ENCODE peak calls at places on chromosomes 12 and 14, in ten cellular contexts. One of them, this sample, is unnamed.

GRCh38 chr12:3980504-3981272 is 107.5 kb upstream of the PARP11 start:
- DNase-seq in activated CD4-positive, alpha-beta memory T cell treated with anti-CD3 and anti-CD28 coated beads, Interleukin-2, amount 10 ng/mL, durations not matched to agents 7 days and 5 days: no peak
- DNase-seq in NCI-H774: no peak
- DNase-seq in hypothalamus: no peak
- DNase-seq in body of pancreas: no peak
- DNase-seq in mesothelial cell of epicardium: no peak
- DNase-seq in stromal cell of bone marrow: no peak
- DNase-seq in dorsolateral prefrontal cortex: no peak
- DNase-seq in neural crest cell: no peak
- DNase-seq in mammary epithelial cell: no peak
- DNase-seq in this sample: no peak

GRCh38 chr14:56608682-56609081 is 29.1 kb downstream of the TMEM260 start:
- DNase-seq in activated CD4-positive, alpha-beta memory T cell treated with anti-CD3 and anti-CD28 coated beads, Interleukin-2, amount 10 ng/mL, durations not matched to agents 7 days and 5 days: no peak
- DNase-seq in NCI-H774: no peak
- DNase-seq in hypothalamus: no peak
- DNase-seq in body of pancreas: no peak
- DNase-seq in mesothelial cell of epicardium: no peak
- DNase-seq in stromal cell of bone marrow: no peak
- DNase-seq in dorsolateral prefrontal cortex: no peak
- DNase-seq in neural crest cell: no peak
- DNase-seq in mammary epithelial cell: peak
- DNase-seq in this sample: peak

GRCh38 chr12:119225454-119225853 is 46.7 kb downstream of the HSPB8 start:
- DNase-seq in activated CD4-positive, alpha-beta memory T cell treated with anti-CD3 and anti-CD28 coated beads, Interleukin-2, amount 10 ng/mL, durations not matched to agents 7 days and 5 days: no peak
- DNase-seq in NCI-H774: no peak
- DNase-seq in hypothalamus: no peak
- DNase-seq in body of pancreas: no peak
- DNase-seq in mesothelial cell of epicardium: no peak
- DNase-seq in stromal cell of bone marrow: no peak
- DNase-seq in dorsolateral prefrontal cortex: no peak
- DNase-seq in neural crest cell: no peak
- DNase-seq in mammary epithelial cell: no peak
- DNase-seq in this sample: no peak

GRCh38 chr12:66176525-66176924 is 6.7 kb upstream of the TMBIM4 start:
- DNase-seq in activated CD4-positive, alpha-beta memory T cell treated with anti-CD3 and anti-CD28 coated beads, Interleukin-2, amount 10 ng/mL, durations not matched to agents 7 days and 5 days: no peak
- DNase-seq in NCI-H774: no peak
- DNase-seq in hypothalamus: no peak
- DNase-seq in body of pancreas: no peak
- DNase-seq in mesothelial cell of epicardium: no peak
- DNase-seq in stromal cell of bone marrow: no peak
- DNase-seq in dorsolateral prefrontal cortex: no peak
- DNase-seq in neural crest cell: no peak
- DNase-seq in mammary epithelial cell: no peak
- DNase-seq in this sample: no peak

GRCh38 chr12:96907681-96908163 is 665 bp downstream of the NEDD1 start:
- DNase-seq in activated CD4-positive, alpha-beta memory T cell treated with anti-CD3 and anti-CD28 coated beads, Interleukin-2, amount 10 ng/mL, durations not matched to agents 7 days and 5 days: peak
- DNase-seq in NCI-H774: no peak
- DNase-seq in hypothalamus: no peak
- DNase-seq in body of pancreas: peak
- DNase-seq in mesothelial cell of epicardium: no peak
- DNase-seq in stromal cell of bone marrow: no peak
- DNase-seq in dorsolateral prefrontal cortex: peak
- DNase-seq in neural crest cell: peak
- DNase-seq in mammary epithelial cell: peak
- DNase-seq in this sample: no peak

GRCh38 chr14:90886297-90886830 is 70.1 kb upstream of the TTC7B start:
- DNase-seq in activated CD4-positive, alpha-beta memory T cell treated with anti-CD3 and anti-CD28 coated beads, Interleukin-2, amount 10 ng/mL, durations not matched to agents 7 days and 5 days: no peak
- DNase-seq in NCI-H774: no peak
- DNase-seq in hypothalamus: no peak
- DNase-seq in body of pancreas: no peak
- DNase-seq in mesothelial cell of epicardium: no peak
- DNase-seq in stromal cell of bone marrow: no peak
- DNase-seq in dorsolateral prefrontal cortex: no peak
- DNase-seq in neural crest cell: no peak
- DNase-seq in mammary epithelial cell: no peak
- DNase-seq in this sample: no peak

GRCh38 chr12:17062296-17063061 is 456.5 kb upstream of the LMO3 start:
- DNase-seq in activated CD4-positive, alpha-beta memory T cell treated with anti-CD3 and anti-CD28 coated beads, Interleukin-2, amount 10 ng/mL, durations not matched to agents 7 days and 5 days: no peak
- DNase-seq in NCI-H774: peak
- DNase-seq in hypothalamus: no peak
- DNase-seq in body of pancreas: no peak
- DNase-seq in mesothelial cell of epicardium: no peak
- DNase-seq in stromal cell of bone marrow: no peak
- DNase-seq in dorsolateral prefrontal cortex: no peak
- DNase-seq in neural crest cell: no peak
- DNase-seq in mammary epithelial cell: peak
- DNase-seq in this sample: no peak

GRCh38 chr14:86333506-86333905 is 803.6 kb downstream of the FLRT2 start:
- DNase-seq in activated CD4-positive, alpha-beta memory T cell treated with anti-CD3 and anti-CD28 coated beads, Interleukin-2, amount 10 ng/mL, durations not matched to agents 7 days and 5 days: no peak
- DNase-seq in NCI-H774: no peak
- DNase-seq in hypothalamus: no peak
- DNase-seq in body of pancreas: no peak
- DNase-seq in mesothelial cell of epicardium: no peak
- DNase-seq in stromal cell of bone marrow: peak
- DNase-seq in dorsolateral prefrontal cortex: no peak
- DNase-seq in neural crest cell: no peak
- DNase-seq in mammary epithelial cell: no peak
- DNase-seq in this sample: no peak

GRCh38 chr12:6072302-6072752 is 52.1 kb downstream of the VWF start:
- DNase-seq in activated CD4-positive, alpha-beta memory T cell treated with anti-CD3 and anti-CD28 coated beads, Interleukin-2, amount 10 ng/mL, durations not matched to agents 7 days and 5 days: no peak
- DNase-seq in NCI-H774: no peak
- DNase-seq in hypothalamus: no peak
- DNase-seq in body of pancreas: no peak
- DNase-seq in mesothelial cell of epicardium: no peak
- DNase-seq in stromal cell of bone marrow: no peak
- DNase-seq in dorsolateral prefrontal cortex: no peak
- DNase-seq in neural crest cell: no peak
- DNase-seq in mammary epithelial cell: peak
- DNase-seq in this sample: no peak

GRCh38 chr12:7747196-7747595 is at the start of gene CLEC4C:
- DNase-seq in activated CD4-positive, alpha-beta memory T cell treated with anti-CD3 and anti-CD28 coated beads, Interleukin-2, amount 10 ng/mL, durations not matched to agents 7 days and 5 days: no peak
- DNase-seq in NCI-H774: no peak
- DNase-seq in hypothalamus: no peak
- DNase-seq in body of pancreas: no peak
- DNase-seq in mesothelial cell of epicardium: no peak
- DNase-seq in stromal cell of bone marrow: no peak
- DNase-seq in dorsolateral prefrontal cortex: no peak
- DNase-seq in neural crest cell: no peak
- DNase-seq in mammary epithelial cell: no peak
- DNase-seq in this sample: no peak

GRCh38 chr14:100677925-100678765 is 48.5 kb upstream of the DLK1 start:
- DNase-seq in activated CD4-positive, alpha-beta memory T cell treated with anti-CD3 and anti-CD28 coated beads, Interleukin-2, amount 10 ng/mL, durations not matched to agents 7 days and 5 days: no peak
- DNase-seq in NCI-H774: no peak
- DNase-seq in hypothalamus: no peak
- DNase-seq in body of pancreas: no peak
- DNase-seq in mesothelial cell of epicardium: peak
- DNase-seq in stromal cell of bone marrow: no peak
- DNase-seq in dorsolateral prefrontal cortex: peak
- DNase-seq in neural crest cell: no peak
- DNase-seq in mammary epithelial cell: no peak
- DNase-seq in this sample: no peak

GRCh38 chr14:90405755-90406154 is 8.9 kb downstream of the CALM1 start:
- DNase-seq in activated CD4-positive, alpha-beta memory T cell treated with anti-CD3 and anti-CD28 coated beads, Interleukin-2, amount 10 ng/mL, durations not matched to agents 7 days and 5 days: no peak
- DNase-seq in NCI-H774: no peak
- DNase-seq in hypothalamus: no peak
- DNase-seq in body of pancreas: no peak
- DNase-seq in mesothelial cell of epicardium: no peak
- DNase-seq in stromal cell of bone marrow: no peak
- DNase-seq in dorsolateral prefrontal cortex: no peak
- DNase-seq in neural crest cell: no peak
- DNase-seq in mammary epithelial cell: no peak
- DNase-seq in this sample: no peak

GRCh38 chr14:102590667-102591099 is 1.8 kb upstream of the RCOR1 start:
- DNase-seq in activated CD4-positive, alpha-beta memory T cell treated with anti-CD3 and anti-CD28 coated beads, Interleukin-2, amount 10 ng/mL, durations not matched to agents 7 days and 5 days: no peak
- DNase-seq in NCI-H774: no peak
- DNase-seq in hypothalamus: no peak
- DNase-seq in body of pancreas: peak
- DNase-seq in mesothelial cell of epicardium: peak
- DNase-seq in stromal cell of bone marrow: no peak
- DNase-seq in dorsolateral prefrontal cortex: no peak
- DNase-seq in neural crest cell: peak
- DNase-seq in mammary epithelial cell: peak
- DNase-seq in this sample: peak

GRCh38 chr12:54750-55535 is 11.6 kb upstream of the IQSEC3 start:
- DNase-seq in activated CD4-positive, alpha-beta memory T cell treated with anti-CD3 and anti-CD28 coated beads, Interleukin-2, amount 10 ng/mL, durations not matched to agents 7 days and 5 days: no peak
- DNase-seq in NCI-H774: no peak
- DNase-seq in hypothalamus: no peak
- DNase-seq in body of pancreas: no peak
- DNase-seq in mesothelial cell of epicardium: no peak
- DNase-seq in stromal cell of bone marrow: no peak
- DNase-seq in dorsolateral prefrontal cortex: no peak
- DNase-seq in neural crest cell: no peak
- DNase-seq in mammary epithelial cell: no peak
- DNase-seq in this sample: no peak

GRCh38 chr12:74412607-74413230 is 124.9 kb upstream of the ATXN7L3B start:
- DNase-seq in activated CD4-positive, alpha-beta memory T cell treated with anti-CD3 and anti-CD28 coated beads, Interleukin-2, amount 10 ng/mL, durations not matched to agents 7 days and 5 days: no peak
- DNase-seq in NCI-H774: peak
- DNase-seq in hypothalamus: no peak
- DNase-seq in body of pancreas: no peak
- DNase-seq in mesothelial cell of epicardium: no peak
- DNase-seq in stromal cell of bone marrow: no peak
- DNase-seq in dorsolateral prefrontal cortex: no peak
- DNase-seq in neural crest cell: no peak
- DNase-seq in mammary epithelial cell: no peak
- DNase-seq in this sample: no peak

GRCh38 chr14:56092761-56093160 is 25.4 kb upstream of the PELI2 start:
- DNase-seq in activated CD4-positive, alpha-beta memory T cell treated with anti-CD3 and anti-CD28 coated beads, Interleukin-2, amount 10 ng/mL, durations not matched to agents 7 days and 5 days: no peak
- DNase-seq in NCI-H774: no peak
- DNase-seq in hypothalamus: no peak
- DNase-seq in body of pancreas: no peak
- DNase-seq in mesothelial cell of epicardium: no peak
- DNase-seq in stromal cell of bone marrow: no peak
- DNase-seq in dorsolateral prefrontal cortex: no peak
- DNase-seq in neural crest cell: no peak
- DNase-seq in mammary epithelial cell: no peak
- DNase-seq in this sample: no peak

GRCh38 chr12:54017845-54018607 is 9.2 kb downstream of the HOXC8 start:
- DNase-seq in activated CD4-positive, alpha-beta memory T cell treated with anti-CD3 and anti-CD28 coated beads, Interleukin-2, amount 10 ng/mL, durations not matched to agents 7 days and 5 days: peak
- DNase-seq in NCI-H774: peak
- DNase-seq in hypothalamus: no peak
- DNase-seq in body of pancreas: peak
- DNase-seq in mesothelial cell of epicardium: peak
- DNase-seq in stromal cell of bone marrow: peak
- DNase-seq in dorsolateral prefrontal cortex: peak
- DNase-seq in neural crest cell: peak
- DNase-seq in mammary epithelial cell: peak
- DNase-seq in this sample: peak

GRCh38 chr12:63816031-63816430 is 28.5 kb upstream of the SRGAP1 start:
- DNase-seq in activated CD4-positive, alpha-beta memory T cell treated with anti-CD3 and anti-CD28 coated beads, Interleukin-2, amount 10 ng/mL, durations not matched to agents 7 days and 5 days: no peak
- DNase-seq in NCI-H774: no peak
- DNase-seq in hypothalamus: no peak
- DNase-seq in body of pancreas: no peak
- DNase-seq in mesothelial cell of epicardium: no peak
- DNase-seq in stromal cell of bone marrow: no peak
- DNase-seq in dorsolateral prefrontal cortex: no peak
- DNase-seq in neural crest cell: no peak
- DNase-seq in mammary epithelial cell: no peak
- DNase-seq in this sample: no peak

GRCh38 chr14:52538648-52539047 is 13.7 kb downstream of the TXNDC16 start:
- DNase-seq in activated CD4-positive, alpha-beta memory T cell treated with anti-CD3 and anti-CD28 coated beads, Interleukin-2, amount 10 ng/mL, durations not matched to agents 7 days and 5 days: no peak
- DNase-seq in NCI-H774: no peak
- DNase-seq in hypothalamus: no peak
- DNase-seq in body of pancreas: no peak
- DNase-seq in mesothelial cell of epicardium: no peak
- DNase-seq in stromal cell of bone marrow: no peak
- DNase-seq in dorsolateral prefrontal cortex: no peak
- DNase-seq in neural crest cell: no peak
- DNase-seq in mammary epithelial cell: no peak
- DNase-seq in this sample: no peak

GRCh38 chr12:132218519-132218860 is 74.2 kb downstream of the NOC4L start:
- DNase-seq in activated CD4-positive, alpha-beta memory T cell treated with anti-CD3 and anti-CD28 coated beads, Interleukin-2, amount 10 ng/mL, durations not matched to agents 7 days and 5 days: no peak
- DNase-seq in NCI-H774: no peak
- DNase-seq in hypothalamus: no peak
- DNase-seq in body of pancreas: no peak
- DNase-seq in mesothelial cell of epicardium: no peak
- DNase-seq in stromal cell of bone marrow: no peak
- DNase-seq in dorsolateral prefrontal cortex: no peak
- DNase-seq in neural crest cell: no peak
- DNase-seq in mammary epithelial cell: no peak
- DNase-seq in this sample: no peak

GRCh38 chr12:96164951-96165858 is 29.0 kb upstream of the ELK3 start:
- DNase-seq in activated CD4-positive, alpha-beta memory T cell treated with anti-CD3 and anti-CD28 coated beads, Interleukin-2, amount 10 ng/mL, durations not matched to agents 7 days and 5 days: no peak
- DNase-seq in NCI-H774: no peak
- DNase-seq in hypothalamus: no peak
- DNase-seq in body of pancreas: no peak
- DNase-seq in mesothelial cell of epicardium: no peak
- DNase-seq in stromal cell of bone marrow: no peak
- DNase-seq in dorsolateral prefrontal cortex: no peak
- DNase-seq in neural crest cell: no peak
- DNase-seq in mammary epithelial cell: no peak
- DNase-seq in this sample: no peak

GRCh38 chr14:97025722-97026121 is 228.5 kb downstream of the VRK1 start:
- DNase-seq in activated CD4-positive, alpha-beta memory T cell treated with anti-CD3 and anti-CD28 coated beads, Interleukin-2, amount 10 ng/mL, durations not matched to agents 7 days and 5 days: no peak
- DNase-seq in NCI-H774: no peak
- DNase-seq in hypothalamus: no peak
- DNase-seq in body of pancreas: no peak
- DNase-seq in mesothelial cell of epicardium: no peak
- DNase-seq in stromal cell of bone marrow: no peak
- DNase-seq in dorsolateral prefrontal cortex: no peak
- DNase-seq in neural crest cell: no peak
- DNase-seq in mammary epithelial cell: no peak
- DNase-seq in this sample: no peak

GRCh38 chr12:82411561-82412230 is 53.4 kb downstream of the METTL25 start:
- DNase-seq in activated CD4-positive, alpha-beta memory T cell treated with anti-CD3 and anti-CD28 coated beads, Interleukin-2, amount 10 ng/mL, durations not matched to agents 7 days and 5 days: no peak
- DNase-seq in NCI-H774: no peak
- DNase-seq in hypothalamus: no peak
- DNase-seq in body of pancreas: no peak
- DNase-seq in mesothelial cell of epicardium: no peak
- DNase-seq in stromal cell of bone marrow: no peak
- DNase-seq in dorsolateral prefrontal cortex: no peak
- DNase-seq in neural crest cell: no peak
- DNase-seq in mammary epithelial cell: peak
- DNase-seq in this sample: no peak

GRCh38 chr14:77459072-77459723 is 1.3 kb downstream of the AHSA1 start:
- DNase-seq in activated CD4-positive, alpha-beta memory T cell treated with anti-CD3 and anti-CD28 coated beads, Interleukin-2, amount 10 ng/mL, durations not matched to agents 7 days and 5 days: peak
- DNase-seq in NCI-H774: peak
- DNase-seq in hypothalamus: peak
- DNase-seq in body of pancreas: peak
- DNase-seq in mesothelial cell of epicardium: peak
- DNase-seq in stromal cell of bone marrow: peak
- DNase-seq in dorsolateral prefrontal cortex: peak
- DNase-seq in neural crest cell: peak
- DNase-seq in mammary epithelial cell: peak
- DNase-seq in this sample: peak

GRCh38 chr12:101877816-101878811 is 734 bp downstream of the DRAM1 start:
- DNase-seq in activated CD4-positive, alpha-beta memory T cell treated with anti-CD3 and anti-CD28 coated beads, Interleukin-2, amount 10 ng/mL, durations not matched to agents 7 days and 5 days: peak
- DNase-seq in NCI-H774: no peak
- DNase-seq in hypothalamus: no peak
- DNase-seq in body of pancreas: no peak
- DNase-seq in mesothelial cell of epicardium: no peak
- DNase-seq in stromal cell of bone marrow: no peak
- DNase-seq in dorsolateral prefrontal cortex: no peak
- DNase-seq in neural crest cell: peak
- DNase-seq in mammary epithelial cell: peak
- DNase-seq in this sample: peak

GRCh38 chr12:96502477-96502876 is 13.1 kb downstream of the CFAP54 start:
- DNase-seq in activated CD4-positive, alpha-beta memory T cell treated with anti-CD3 and anti-CD28 coated beads, Interleukin-2, amount 10 ng/mL, durations not matched to agents 7 days and 5 days: peak
- DNase-seq in NCI-H774: no peak
- DNase-seq in hypothalamus: no peak
- DNase-seq in body of pancreas: no peak
- DNase-seq in mesothelial cell of epicardium: no peak
- DNase-seq in stromal cell of bone marrow: no peak
- DNase-seq in dorsolateral prefrontal cortex: no peak
- DNase-seq in neural crest cell: no peak
- DNase-seq in mammary epithelial cell: peak
- DNase-seq in this sample: no peak

GRCh38 chr12:2526371-2526770 is 268.4 kb upstream of the FKBP4 start:
- DNase-seq in activated CD4-positive, alpha-beta memory T cell treated with anti-CD3 and anti-CD28 coated beads, Interleukin-2, amount 10 ng/mL, durations not matched to agents 7 days and 5 days: no peak
- DNase-seq in NCI-H774: no peak
- DNase-seq in hypothalamus: no peak
- DNase-seq in body of pancreas: no peak
- DNase-seq in mesothelial cell of epicardium: no peak
- DNase-seq in stromal cell of bone marrow: no peak
- DNase-seq in dorsolateral prefrontal cortex: no peak
- DNase-seq in neural crest cell: no peak
- DNase-seq in mammary epithelial cell: no peak
- DNase-seq in this sample: no peak

GRCh38 chr12:108440736-108441135 is 74.3 kb upstream of the FICD start:
- DNase-seq in activated CD4-positive, alpha-beta memory T cell treated with anti-CD3 and anti-CD28 coated beads, Interleukin-2, amount 10 ng/mL, durations not matched to agents 7 days and 5 days: no peak
- DNase-seq in NCI-H774: no peak
- DNase-seq in hypothalamus: no peak
- DNase-seq in body of pancreas: no peak
- DNase-seq in mesothelial cell of epicardium: no peak
- DNase-seq in stromal cell of bone marrow: no peak
- DNase-seq in dorsolateral prefrontal cortex: no peak
- DNase-seq in neural crest cell: no peak
- DNase-seq in mammary epithelial cell: no peak
- DNase-seq in this sample: no peak

This sample was measured in Caco-2.